ENCODE peak calls at places on chromosomes 12 and 14, in five cellular contexts. One of them, this sample, is unnamed.
A peak's percentile ranks its signal among the peaks of the same experiment; 100 is the strongest.

GRCh38 chr12:101501410-101502045 is 26.4 kb downstream of the SPIC start:
- DNase-seq in K562: no peak
- DNase-seq in mesothelial cell of epicardium: no peak
- DNase-seq in DND-41: no peak
- DNase-seq in AG10803: no peak
- DNase-seq in this sample: no peak

GRCh38 chr14:91464615-91465205 is 45.4 kb downstream of the PPP4R3A start:
- DNase-seq in K562: no peak
- DNase-seq in mesothelial cell of epicardium: no peak
- DNase-seq in DND-41: no peak
- DNase-seq in AG10803: no peak
- DNase-seq in this sample: peak; percentile 17

GRCh38 chr12:53217049-53217929 is 10.2 kb upstream of the ITGB7 start:
- DNase-seq in K562: no peak
- DNase-seq in mesothelial cell of epicardium: no peak
- DNase-seq in DND-41: no peak
- DNase-seq in AG10803: peak; percentile 72
- DNase-seq in this sample: peak; percentile 76

GRCh38 chr12:124694846-124695497 is 127.6 kb upstream of the NCOR2 start:
- DNase-seq in K562: no peak
- DNase-seq in mesothelial cell of epicardium: no peak
- DNase-seq in DND-41: no peak
- DNase-seq in AG10803: peak; percentile 85
- DNase-seq in this sample: no peak

GRCh38 chr12:15979096-15980091 is 68.3 kb downstream of the DERA start:
- DNase-seq in K562: peak; percentile 34
- DNase-seq in mesothelial cell of epicardium: no peak
- DNase-seq in DND-41: no peak
- DNase-seq in AG10803: peak; percentile 96
- DNase-seq in this sample: peak; percentile 13

GRCh38 chr12:25958254-25959068 is at the start of gene RASSF8:
- DNase-seq in K562: peak; percentile 82
- DNase-seq in mesothelial cell of epicardium: peak; percentile 55
- DNase-seq in DND-41: no peak
- DNase-seq in AG10803: peak; percentile 76
- DNase-seq in this sample: peak; percentile 29

GRCh38 chr12:69821441-69822204 is 3.4 kb upstream of the MYRFL start:
- DNase-seq in K562: no peak
- DNase-seq in mesothelial cell of epicardium: no peak
- DNase-seq in DND-41: no peak
- DNase-seq in AG10803: peak; percentile 21
- DNase-seq in this sample: no peak

GRCh38 chr12:48940181-48940580 is 14.9 kb upstream of the FKBP11 start:
- DNase-seq in K562: no peak
- DNase-seq in mesothelial cell of epicardium: no peak
- DNase-seq in DND-41: no peak
- DNase-seq in AG10803: no peak
- DNase-seq in this sample: no peak

GRCh38 chr12:110436231-110436630 is 13.9 kb downstream of the ARPC3 start:
- DNase-seq in K562: no peak
- DNase-seq in mesothelial cell of epicardium: no peak
- DNase-seq in DND-41: no peak
- DNase-seq in AG10803: no peak
- DNase-seq in this sample: no peak

GRCh38 chr12:98653866-98654493 is 8.9 kb downstream of the APAF1 start:
- DNase-seq in K562: peak; percentile 23
- DNase-seq in mesothelial cell of epicardium: no peak
- DNase-seq in DND-41: no peak
- DNase-seq in AG10803: peak; percentile 73
- DNase-seq in this sample: no peak

GRCh38 chr12:31009976-31010375 is 63.7 kb upstream of the DDX11 start:
- DNase-seq in K562: no peak
- DNase-seq in mesothelial cell of epicardium: no peak
- DNase-seq in DND-41: no peak
- DNase-seq in AG10803: no peak
- DNase-seq in this sample: no peak

GRCh38 chr12:8057839-8058238 is 8.3 kb downstream of the C3AR1 start:
- DNase-seq in K562: no peak
- DNase-seq in mesothelial cell of epicardium: no peak
- DNase-seq in DND-41: no peak
- DNase-seq in AG10803: peak; percentile 77
- DNase-seq in this sample: no peak

GRCh38 chr12:96985515-96986362 is 78.7 kb downstream of the NEDD1 start:
- DNase-seq in K562: peak; percentile 66
- DNase-seq in mesothelial cell of epicardium: peak; percentile 28
- DNase-seq in DND-41: no peak
- DNase-seq in AG10803: no peak
- DNase-seq in this sample: peak; percentile 38

GRCh38 chr14:81102217-81102616 is 118.5 kb downstream of the GTF2A1 start:
- DNase-seq in K562: no peak
- DNase-seq in mesothelial cell of epicardium: no peak
- DNase-seq in DND-41: no peak
- DNase-seq in AG10803: no peak
- DNase-seq in this sample: no peak

GRCh38 chr12:121295123-121295745 is 1.3 kb downstream of the CAMKK2 start:
- DNase-seq in K562: no peak
- DNase-seq in mesothelial cell of epicardium: no peak
- DNase-seq in DND-41: peak; percentile 52
- DNase-seq in AG10803: no peak
- DNase-seq in this sample: peak; percentile 28

GRCh38 chr12:52531563-52532300 is 11.5 kb upstream of the KRT5 start:
- DNase-seq in K562: no peak
- DNase-seq in mesothelial cell of epicardium: no peak
- DNase-seq in DND-41: no peak
- DNase-seq in AG10803: no peak
- DNase-seq in this sample: no peak

GRCh38 chr14:37116933-37117844 is 55.2 kb downstream of the SLC25A21 start:
- DNase-seq in K562: no peak
- DNase-seq in mesothelial cell of epicardium: no peak
- DNase-seq in DND-41: no peak
- DNase-seq in AG10803: peak; percentile 62
- DNase-seq in this sample: no peak

GRCh38 chr12:128047266-128048060 is 219.5 kb upstream of the TMEM132C start:
- DNase-seq in K562: no peak
- DNase-seq in mesothelial cell of epicardium: no peak
- DNase-seq in DND-41: no peak
- DNase-seq in AG10803: no peak
- DNase-seq in this sample: no peak

GRCh38 chr12:131552167-131552863 is 158.6 kb upstream of the SFSWAP start:
- DNase-seq in K562: no peak
- DNase-seq in mesothelial cell of epicardium: no peak
- DNase-seq in DND-41: no peak
- DNase-seq in AG10803: no peak
- DNase-seq in this sample: no peak

GRCh38 chr12:57549203-57549908 is 488 bp upstream of the KIF5A start:
- DNase-seq in K562: no peak
- DNase-seq in mesothelial cell of epicardium: no peak
- DNase-seq in DND-41: no peak
- DNase-seq in AG10803: no peak
- DNase-seq in this sample: no peak
- TF ChIP-seq CTCF in K562: no peak
- TF ChIP-seq CTCF in mesothelial cell of epicardium: no peak
- TF ChIP-seq CTCF in DND-41: no peak
- TF ChIP-seq CTCF in AG10803: no peak
- TF ChIP-seq CTCF in this sample: no peak

DNA sequence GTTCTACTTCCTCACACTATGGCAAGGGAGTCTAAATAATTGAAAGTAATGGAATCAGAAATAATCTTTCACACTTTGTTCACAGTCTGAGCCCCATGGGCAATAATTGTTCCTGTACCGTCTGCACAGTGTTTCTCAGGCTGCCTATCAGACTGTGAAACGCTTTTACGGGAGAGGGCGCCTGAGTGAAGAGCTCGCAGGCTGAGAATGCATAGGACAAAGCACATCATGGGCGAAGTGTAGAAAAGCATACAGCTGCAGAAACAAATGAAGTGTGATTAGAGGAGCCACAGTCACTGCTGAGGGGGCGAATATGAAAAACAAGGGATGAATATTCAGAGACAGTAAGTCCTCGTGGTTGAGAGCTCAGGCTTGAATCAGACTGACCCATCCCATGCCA is 438.3 kb upstream of the DCN start:
- DNase-seq in K562: no peak
- DNase-seq in mesothelial cell of epicardium: no peak
- DNase-seq in DND-41: no peak
- DNase-seq in AG10803: no peak
- DNase-seq in this sample: no peak
- TF ChIP-seq CTCF in K562: peak; percentile 17
- TF ChIP-seq CTCF in mesothelial cell of epicardium: no peak
- TF ChIP-seq CTCF in DND-41: no peak
- TF ChIP-seq CTCF in AG10803: peak; percentile 16
- TF ChIP-seq CTCF in this sample: no peak

GRCh38 chr14:61379639-61380184 is 58.3 kb downstream of the PRKCH start:
- DNase-seq in K562: no peak
- DNase-seq in mesothelial cell of epicardium: no peak
- DNase-seq in DND-41: no peak
- DNase-seq in AG10803: no peak
- DNase-seq in this sample: peak; percentile 69

GRCh38 chr14:61381589-61381988 is 60.2 kb downstream of the PRKCH start:
- DNase-seq in K562: no peak
- DNase-seq in mesothelial cell of epicardium: no peak
- DNase-seq in DND-41: no peak
- DNase-seq in AG10803: no peak
- DNase-seq in this sample: peak; percentile 37

GRCh38 chr14:61385002-61385685 is 63.8 kb downstream of the PRKCH start:
- DNase-seq in K562: no peak
- DNase-seq in mesothelial cell of epicardium: no peak
- DNase-seq in DND-41: peak; percentile 83
- DNase-seq in AG10803: no peak
- DNase-seq in this sample: peak; percentile 83

GRCh38 chr14:61382842-61383241 is 61.5 kb downstream of the PRKCH start:
- DNase-seq in K562: no peak
- DNase-seq in mesothelial cell of epicardium: no peak
- DNase-seq in DND-41: no peak
- DNase-seq in AG10803: no peak
- DNase-seq in this sample: no peak

GRCh38 chr14:61380984-61381383 is 59.6 kb downstream of the PRKCH start:
- DNase-seq in K562: no peak
- DNase-seq in mesothelial cell of epicardium: no peak
- DNase-seq in DND-41: no peak
- DNase-seq in AG10803: no peak
- DNase-seq in this sample: peak; percentile 38
- TF ChIP-seq CTCF in K562: no peak
- TF ChIP-seq CTCF in mesothelial cell of epicardium: no peak
- TF ChIP-seq CTCF in DND-41: no peak
- TF ChIP-seq CTCF in AG10803: no peak
- TF ChIP-seq CTCF in this sample: no peak

DNA sequence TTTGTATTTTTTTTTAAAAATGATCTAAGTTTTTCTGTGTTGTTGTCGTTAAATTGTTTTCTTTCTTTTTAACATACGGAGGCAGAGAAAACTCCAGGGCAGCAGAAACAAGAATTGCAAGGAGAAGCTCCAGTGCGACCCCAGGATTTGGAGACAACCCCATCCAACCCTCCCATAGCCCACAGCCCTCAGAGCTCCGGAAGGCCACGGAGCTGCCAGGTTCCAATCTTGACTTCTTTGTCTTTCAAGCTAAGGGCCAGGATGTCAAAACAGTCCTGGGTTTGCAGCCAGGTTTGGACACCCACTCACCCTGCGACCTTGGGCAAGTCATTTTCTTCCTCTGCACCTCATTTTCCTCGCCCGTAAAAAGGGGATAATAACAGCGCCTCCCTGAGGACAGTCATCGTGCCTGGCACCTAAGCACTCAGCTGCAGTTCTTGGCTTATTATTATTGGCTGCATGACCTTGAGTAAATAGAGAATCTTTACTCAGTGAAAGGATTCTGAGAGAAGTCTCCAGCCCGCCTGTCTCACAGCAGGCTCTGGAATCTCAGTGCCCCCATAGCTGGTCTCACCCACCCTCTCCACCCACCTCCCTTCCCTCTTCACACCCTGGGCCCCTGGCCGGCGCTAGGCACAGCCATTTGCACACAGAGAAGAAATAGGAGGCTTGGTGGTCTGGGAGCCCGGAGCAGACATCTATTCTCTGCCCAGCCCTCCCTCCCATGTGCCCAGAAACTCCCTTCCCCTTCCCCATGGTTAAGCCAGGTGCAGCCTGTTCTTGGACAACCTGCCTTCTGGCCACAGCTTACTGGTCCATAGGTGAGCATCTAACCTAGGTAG is 79.4 kb upstream of the BCL11B start:
- DNase-seq in K562: no peak
- DNase-seq in mesothelial cell of epicardium: no peak
- DNase-seq in DND-41: no peak
- DNase-seq in AG10803: no peak
- DNase-seq in this sample: no peak
- TF ChIP-seq CTCF in K562: peak; percentile 13
- TF ChIP-seq CTCF in mesothelial cell of epicardium: no peak
- TF ChIP-seq CTCF in DND-41: peak; percentile 6
- TF ChIP-seq CTCF in AG10803: no peak
- TF ChIP-seq CTCF in this sample: no peak

GRCh38 chr14:22598896-22599244 is 770 bp downstream of the ABHD4 start:
- DNase-seq in K562: peak; percentile 53
- DNase-seq in mesothelial cell of epicardium: no peak
- DNase-seq in DND-41: no peak
- DNase-seq in AG10803: peak; percentile 60
- DNase-seq in this sample: peak; percentile 60
- TF ChIP-seq CTCF in K562: peak; percentile 13
- TF ChIP-seq CTCF in mesothelial cell of epicardium: no peak
- TF ChIP-seq CTCF in DND-41: no peak
- TF ChIP-seq CTCF in AG10803: peak; percentile 56
- TF ChIP-seq CTCF in this sample: no peak